ENCODE peak calls at places on chromosome 15, in seven cellular contexts. W, E, N, U, B, C and T are unnamed samples.

GRCh38 chr15:71049706-71050422 is 65.4 kb upstream of the THSD4 start:
- DNase-seq in W (no peak), E (no peak), N (no peak), U (peak), B (peak), C (no peak), T (no peak)

GRCh38 chr15:40928975-40929729 is at the start of gene DLL4:
- DNase-seq in W (peak), E (peak), N (peak), U (peak), B (peak), C (peak), T (peak)

GRCh38 chr15:65583701-65584100 is 27.2 kb downstream of the INTS14 start:
- DNase-seq in W (peak), E (peak), N (no peak), U (peak), B (peak), C (no peak), T (peak)

GRCh38 chr15:40055576-40056293 is 16.8 kb upstream of the SRP14 start:
- DNase-seq in W (no peak), E (peak), N (no peak), U (no peak), B (no peak), C (peak), T (no peak)

GRCh38 chr15:64810499-64811326 is 14.7 kb downstream of the PIF1 start:
- DNase-seq in W (no peak), E (no peak), N (no peak), U (no peak), B (no peak), C (no peak), T (no peak)

GRCh38 chr15:84598993-84599392 is 1.8 kb upstream of the ZSCAN2 start:
- DNase-seq in W (peak), E (peak), N (no peak), U (peak), B (peak), C (peak), T (peak)

GRCh38 chr15:63729115-63729884 is 104.4 kb downstream of the HERC1 start:
- DNase-seq in W (no peak), E (no peak), N (no peak), U (no peak), B (peak), C (no peak), T (no peak)

GRCh38 chr15:27679621-27680521 is 419.2 kb downstream of the OCA2 start:
- DNase-seq in W (no peak), E (no peak), N (no peak), U (peak), B (no peak), C (no peak), T (no peak)

GRCh38 chr15:63044645-63045437 is 2.3 kb downstream of the TPM1 start:
- DNase-seq in W (peak), E (peak), N (no peak), U (peak), B (peak), C (no peak), T (peak)

GRCh38 chr15:60536314-60536713 is 57.4 kb upstream of the ICE2 start:
- DNase-seq in W (no peak), E (no peak), N (no peak), U (no peak), B (peak), C (no peak), T (no peak)

GRCh38 chr15:73922186-73923151 is 3.8 kb upstream of the LOXL1 start:
- DNase-seq in W (no peak), E (peak), N (no peak), U (peak), B (no peak), C (no peak), T (no peak)

GRCh38 chr15:38486946-38487345 is 33.0 kb downstream of the FAM98B start:
- DNase-seq in W (no peak), E (no peak), N (no peak), U (peak), B (peak), C (no peak), T (peak)

GRCh38 chr15:75694241-75695182 is 18.1 kb downstream of the CSPG4 start:
- DNase-seq in W (peak), E (peak), N (no peak), U (peak), B (peak), C (peak), T (peak)

GRCh38 chr15:73965730-73966103 is 26.4 kb downstream of the STOML1 start:
- DNase-seq in W (no peak), E (peak), N (no peak), U (peak), B (peak), C (no peak), T (no peak)

GRCh38 chr15:85615930-85616329 is 178.8 kb downstream of the KLHL25 start:
- DNase-seq in W (peak), E (peak), N (peak), U (peak), B (peak), C (no peak), T (peak)